ENCODE peak calls at places on chromosomes 3 and 15, in nine cellular contexts. F is CD4-positive, CD25-positive, alpha-beta regulatory T cell; I is fibroblast of pulmonary artery; N is activated T-cell treated with anti-CD3 and anti-CD28 coated beads for 1 hour; P is choroid plexus epithelial cell; K is iris pigment epithelial cell; E is H4; V is ureter; Z is Panc1. G is an unnamed sample.

GRCh38 chr3:197103766-197104165 is 74.1 kb upstream of the MELTF start:
- DNase-seq in P (peak; percentile 69), K (peak; percentile 77), F (no peak), E (peak; percentile 64), N (no peak), Z (no peak), V (no peak), I (no peak), G (no peak)

GRCh38 chr3:197953881-197954280 is 3.9 kb downstream of the RPL35A start:
- DNase-seq in V (no peak), K (peak; percentile 66), F (no peak), N (no peak), P (peak; percentile 56), E (no peak), Z (no peak), I (peak; percentile 52), G (no peak)

GRCh38 chr15:36590838-36591237 is 11.4 kb downstream of the CDIN1 start:
- DNase-seq in F (no peak), N (no peak), V (no peak), I (peak; percentile 72), Z (no peak), E (peak; percentile 41), K (peak; percentile 93), P (peak; percentile 71), G (no peak)

GRCh38 chr3:133492159-133492860 is 81.2 kb upstream of the CDV3 start:
- DNase-seq in Z (no peak), N (no peak), I (no peak), K (no peak), F (no peak), P (no peak), V (no peak), E (no peak), G (no peak)

GRCh38 chr3:130905551-130905950 is 11.7 kb downstream of the ATP2C1 start:
- DNase-seq in Z (no peak), V (no peak), P (peak; percentile 58), I (peak; percentile 88), E (peak; percentile 86), K (peak; percentile 54), F (no peak), N (no peak), G (no peak)

GRCh38 chr15:73955851-73956250 is 29.6 kb downstream of the LOXL1 start:
- DNase-seq in Z (no peak), N (no peak), P (no peak), F (no peak), K (no peak), E (no peak), V (no peak), I (no peak), G (peak; percentile 10)

GRCh38 chr15:62847900-62848489 is 194.6 kb upstream of the TPM1 start:
- DNase-seq in E (peak; percentile 36), V (peak; percentile 64), N (peak; percentile 8), F (no peak), I (peak; percentile 62), K (peak; percentile 64), Z (peak; percentile 52), P (peak; percentile 79), G (no peak)

GRCh38 chr15:43253431-43254403 is 13.0 kb downstream of the TGM5 start:
- DNase-seq in F (no peak), Z (no peak), K (peak; percentile 57), V (no peak), E (no peak), P (peak; percentile 81), I (peak; percentile 38), N (no peak), G (no peak)

GRCh38 chr3:128706171-128706570 is 19.8 kb upstream of the RAB7A start:
- DNase-seq in K (no peak), I (no peak), E (no peak), P (no peak), N (no peak), F (no peak), Z (no peak), V (no peak), G (no peak)

GRCh38 chr3:171251842-171252241 is 208.4 kb downstream of the TNIK start:
- DNase-seq in I (no peak), N (no peak), F (peak; percentile 70), V (no peak), K (no peak), E (no peak), Z (no peak), P (peak; percentile 44), G (no peak)

GRCh38 chr3:133494469-133494868 is 79.0 kb upstream of the CDV3 start:
- DNase-seq in N (no peak), K (peak; percentile 30), I (peak; percentile 47), E (no peak), P (peak; percentile 60), Z (no peak), F (no peak), V (no peak), G (no peak)

GRCh38 chr3:100002599-100003350 is 111.5 kb downstream of the FILIP1L start:
- DNase-seq in Z (peak; percentile 93), V (no peak), K (peak; percentile 97), I (peak; percentile 87), P (peak; percentile 86), F (no peak), E (peak; percentile 72), N (no peak), G (no peak)

GRCh38 chr15:89148126-89148525 is 59.9 kb downstream of the ABHD2 start:
- DNase-seq in Z (no peak), I (no peak), E (no peak), V (no peak), F (no peak), K (no peak), N (no peak), P (no peak), G (no peak)

GRCh38 chr15:63514533-63514943 is 10.1 kb downstream of the USP3 start:
- DNase-seq in Z (peak; percentile 55), F (no peak), V (no peak), I (peak; percentile 90), E (peak; percentile 71), P (peak; percentile 85), K (peak; percentile 94), N (no peak), G (no peak)

GRCh38 chr3:72768976-72769375 is 79.3 kb downstream of the SHQ1 start:
- DNase-seq in Z (no peak), I (no peak), N (no peak), F (no peak), V (no peak), E (no peak), P (no peak), K (no peak), G (no peak)

GRCh38 chr3:197305854-197306253 is 7.4 kb upstream of the DLG1 start:
- DNase-seq in P (peak; percentile 86), K (peak; percentile 91), I (peak; percentile 46), F (no peak), Z (no peak), N (no peak), V (no peak), E (peak; percentile 52), G (peak; percentile 27)

GRCh38 chr3:13025778-13026518 is 47.3 kb downstream of the IQSEC1 start:
- DNase-seq in Z (no peak), V (no peak), I (no peak), F (no peak), P (no peak), K (no peak), N (no peak), E (no peak), G (no peak)